ENCODE peak calls at places on chromosome 18, in seven cellular contexts. One of them, this sample, is unnamed.

GRCh38 chr18:71966791-71967190 is 577.4 kb downstream of the CBLN2 start:
- DNase-seq in RWPE1: no peak
- DNase-seq in heart right ventricle: no peak
- DNase-seq in NCI-H187: no peak
- DNase-seq in thoracic aorta: no peak
- DNase-seq in activated CD4-positive, alpha-beta T cell treated with anti-CD3 and anti-CD28 coated beads, Interleukin-2, amount 50 U/mL, for 1 hour: no peak
- DNase-seq in HCEC 1CT: no peak
- DNase-seq in this sample: no peak

GRCh38 chr18:63236417-63236816 is 83.2 kb downstream of the BCL2 start:
- DNase-seq in RWPE1: no peak
- DNase-seq in heart right ventricle: no peak
- DNase-seq in NCI-H187: no peak
- DNase-seq in thoracic aorta: no peak
- DNase-seq in activated CD4-positive, alpha-beta T cell treated with anti-CD3 and anti-CD28 coated beads, Interleukin-2, amount 50 U/mL, for 1 hour: no peak
- DNase-seq in HCEC 1CT: no peak
- DNase-seq in this sample: no peak

GRCh38 chr18:77529492-77529891 is 279.8 kb downstream of the GALR1 start:
- DNase-seq in RWPE1: no peak
- DNase-seq in heart right ventricle: no peak
- DNase-seq in NCI-H187: no peak
- DNase-seq in thoracic aorta: no peak
- DNase-seq in activated CD4-positive, alpha-beta T cell treated with anti-CD3 and anti-CD28 coated beads, Interleukin-2, amount 50 U/mL, for 1 hour: no peak
- DNase-seq in HCEC 1CT: no peak
- DNase-seq in this sample: no peak

GRCh38 chr18:45958730-45959129 is 8.4 kb downstream of the EPG5 start:
- DNase-seq in RWPE1: no peak
- DNase-seq in heart right ventricle: no peak
- DNase-seq in NCI-H187: no peak
- DNase-seq in thoracic aorta: no peak
- DNase-seq in activated CD4-positive, alpha-beta T cell treated with anti-CD3 and anti-CD28 coated beads, Interleukin-2, amount 50 U/mL, for 1 hour: no peak
- DNase-seq in HCEC 1CT: peak; percentile 60
- DNase-seq in this sample: no peak

GRCh38 chr18:37361223-37362157 is 204.1 kb downstream of the CELF4 start:
- DNase-seq in RWPE1: no peak
- DNase-seq in heart right ventricle: no peak
- DNase-seq in NCI-H187: peak; percentile 45
- DNase-seq in thoracic aorta: no peak
- DNase-seq in activated CD4-positive, alpha-beta T cell treated with anti-CD3 and anti-CD28 coated beads, Interleukin-2, amount 50 U/mL, for 1 hour: no peak
- DNase-seq in HCEC 1CT: no peak
- DNase-seq in this sample: no peak

GRCh38 chr18:48111547-48111946 is 181.1 kb upstream of the SMAD2 start:
- DNase-seq in RWPE1: no peak
- DNase-seq in heart right ventricle: no peak
- DNase-seq in NCI-H187: no peak
- DNase-seq in thoracic aorta: no peak
- DNase-seq in activated CD4-positive, alpha-beta T cell treated with anti-CD3 and anti-CD28 coated beads, Interleukin-2, amount 50 U/mL, for 1 hour: no peak
- DNase-seq in HCEC 1CT: no peak
- DNase-seq in this sample: no peak

GRCh38 chr18:9711361-9712129 is 3.4 kb downstream of the RAB31 start:
- DNase-seq in RWPE1: no peak
- DNase-seq in heart right ventricle: no peak
- DNase-seq in NCI-H187: no peak
- DNase-seq in thoracic aorta: no peak
- DNase-seq in activated CD4-positive, alpha-beta T cell treated with anti-CD3 and anti-CD28 coated beads, Interleukin-2, amount 50 U/mL, for 1 hour: no peak
- DNase-seq in HCEC 1CT: no peak
- DNase-seq in this sample: no peak

GRCh38 chr18:26312196-26312595 is 86.0 kb downstream of the TAF4B start:
- DNase-seq in RWPE1: no peak
- DNase-seq in heart right ventricle: no peak
- DNase-seq in NCI-H187: no peak
- DNase-seq in thoracic aorta: no peak
- DNase-seq in activated CD4-positive, alpha-beta T cell treated with anti-CD3 and anti-CD28 coated beads, Interleukin-2, amount 50 U/mL, for 1 hour: no peak
- DNase-seq in HCEC 1CT: no peak
- DNase-seq in this sample: no peak

This sample was measured in T-cell.